ENCODE peak calls at places on chromosomes 6 and 20, in ten cellular contexts. One of them, this sample, is unnamed.
A peak's percentile ranks its signal among the peaks of the same experiment; 100 is the strongest.

GRCh38 chr20:41497186-41497895 is 120.8 kb downstream of the CHD6 start:
- DNase-seq in OCI-LY7: no peak
- DNase-seq in BE2C: no peak
- DNase-seq in BJ: no peak
- DNase-seq in A673: no peak
- DNase-seq in naive thymus-derived CD4-positive, alpha-beta T cell: no peak
- DNase-seq in adipocyte: peak; percentile 72
- DNase-seq in breast epithelium: no peak
- DNase-seq in astrocyte: no peak
- DNase-seq in tibial artery: no peak
- DNase-seq in this sample: no peak

GRCh38 chr6:44093750-44094402 is 33.4 kb downstream of the MRPL14 start:
- DNase-seq in OCI-LY7: no peak
- DNase-seq in BE2C: no peak
- DNase-seq in BJ: no peak
- DNase-seq in A673: no peak
- DNase-seq in naive thymus-derived CD4-positive, alpha-beta T cell: no peak
- DNase-seq in adipocyte: no peak
- DNase-seq in breast epithelium: no peak
- DNase-seq in astrocyte: no peak
- DNase-seq in tibial artery: no peak
- DNase-seq in this sample: no peak

GRCh38 chr20:14142171-14142570 is 146.9 kb downstream of the MACROD2 start:
- DNase-seq in OCI-LY7: peak; percentile 0
- DNase-seq in BE2C: peak; percentile 69
- DNase-seq in BJ: peak; percentile 4
- DNase-seq in A673: peak; percentile 11
- DNase-seq in naive thymus-derived CD4-positive, alpha-beta T cell: no peak
- DNase-seq in adipocyte: peak; percentile 76
- DNase-seq in breast epithelium: peak; percentile 48
- DNase-seq in astrocyte: peak; percentile 26
- DNase-seq in tibial artery: no peak
- DNase-seq in this sample: peak; percentile 39

GRCh38 chr20:461254-462198 is 807 bp downstream of the TBC1D20 start:
- DNase-seq in OCI-LY7: peak; percentile 56
- DNase-seq in BE2C: peak; percentile 52
- DNase-seq in BJ: no peak
- DNase-seq in A673: peak; percentile 62
- DNase-seq in naive thymus-derived CD4-positive, alpha-beta T cell: peak; percentile 64
- DNase-seq in adipocyte: peak; percentile 76
- DNase-seq in breast epithelium: no peak
- DNase-seq in astrocyte: peak; percentile 34
- DNase-seq in tibial artery: peak; percentile 31
- DNase-seq in this sample: no peak

GRCh38 chr6:43736844-43737243 is 33.2 kb upstream of the VEGFA start:
- DNase-seq in OCI-LY7: no peak
- DNase-seq in BE2C: no peak
- DNase-seq in BJ: no peak
- DNase-seq in A673: no peak
- DNase-seq in naive thymus-derived CD4-positive, alpha-beta T cell: no peak
- DNase-seq in adipocyte: no peak
- DNase-seq in breast epithelium: no peak
- DNase-seq in astrocyte: no peak
- DNase-seq in tibial artery: no peak
- DNase-seq in this sample: no peak

GRCh38 chr20:52231230-52231746 is 39.7 kb upstream of the ZFP64 start:
- DNase-seq in OCI-LY7: no peak
- DNase-seq in BE2C: no peak
- DNase-seq in BJ: no peak
- DNase-seq in A673: no peak
- DNase-seq in naive thymus-derived CD4-positive, alpha-beta T cell: no peak
- DNase-seq in adipocyte: no peak
- DNase-seq in breast epithelium: no peak
- DNase-seq in astrocyte: no peak
- DNase-seq in tibial artery: no peak
- DNase-seq in this sample: peak; percentile 81

GRCh38 chr20:56451056-56451765 is 17.2 kb upstream of the RTF2 start:
- DNase-seq in OCI-LY7: no peak
- DNase-seq in BE2C: no peak
- DNase-seq in BJ: no peak
- DNase-seq in A673: no peak
- DNase-seq in naive thymus-derived CD4-positive, alpha-beta T cell: no peak
- DNase-seq in adipocyte: no peak
- DNase-seq in breast epithelium: no peak
- DNase-seq in astrocyte: no peak
- DNase-seq in tibial artery: no peak
- DNase-seq in this sample: no peak

GRCh38 chr20:53045941-53046340 is 73.8 kb downstream of the TSHZ2 start:
- DNase-seq in OCI-LY7: no peak
- DNase-seq in BE2C: no peak
- DNase-seq in BJ: no peak
- DNase-seq in A673: no peak
- DNase-seq in naive thymus-derived CD4-positive, alpha-beta T cell: no peak
- DNase-seq in adipocyte: no peak
- DNase-seq in breast epithelium: no peak
- DNase-seq in astrocyte: no peak
- DNase-seq in tibial artery: no peak
- DNase-seq in this sample: no peak

GRCh38 chr20:46175127-46175494 is 57.0 kb downstream of the CD40 start:
- DNase-seq in OCI-LY7: no peak
- DNase-seq in BE2C: no peak
- DNase-seq in BJ: no peak
- DNase-seq in A673: no peak
- DNase-seq in naive thymus-derived CD4-positive, alpha-beta T cell: no peak
- DNase-seq in adipocyte: no peak
- DNase-seq in breast epithelium: no peak
- DNase-seq in astrocyte: no peak
- DNase-seq in tibial artery: no peak
- DNase-seq in this sample: no peak

GRCh38 chr20:46172455-46172854 is 54.3 kb downstream of the CD40 start:
- DNase-seq in OCI-LY7: no peak
- DNase-seq in BE2C: no peak
- DNase-seq in BJ: no peak
- DNase-seq in A673: no peak
- DNase-seq in naive thymus-derived CD4-positive, alpha-beta T cell: no peak
- DNase-seq in adipocyte: no peak
- DNase-seq in breast epithelium: no peak
- DNase-seq in astrocyte: no peak
- DNase-seq in tibial artery: no peak
- DNase-seq in this sample: no peak

GRCh38 chr20:46172961-46173536 is 54.9 kb downstream of the CD40 start:
- DNase-seq in OCI-LY7: no peak
- DNase-seq in BE2C: no peak
- DNase-seq in BJ: no peak
- DNase-seq in A673: no peak
- DNase-seq in naive thymus-derived CD4-positive, alpha-beta T cell: no peak
- DNase-seq in adipocyte: no peak
- DNase-seq in breast epithelium: no peak
- DNase-seq in astrocyte: no peak
- DNase-seq in tibial artery: no peak
- DNase-seq in this sample: no peak

GRCh38 chr20:46173652-46174468 is 55.7 kb downstream of the CD40 start:
- DNase-seq in OCI-LY7: no peak
- DNase-seq in BE2C: no peak
- DNase-seq in BJ: no peak
- DNase-seq in A673: no peak
- DNase-seq in naive thymus-derived CD4-positive, alpha-beta T cell: no peak
- DNase-seq in adipocyte: no peak
- DNase-seq in breast epithelium: no peak
- DNase-seq in astrocyte: no peak
- DNase-seq in tibial artery: no peak
- DNase-seq in this sample: no peak

DNA sequence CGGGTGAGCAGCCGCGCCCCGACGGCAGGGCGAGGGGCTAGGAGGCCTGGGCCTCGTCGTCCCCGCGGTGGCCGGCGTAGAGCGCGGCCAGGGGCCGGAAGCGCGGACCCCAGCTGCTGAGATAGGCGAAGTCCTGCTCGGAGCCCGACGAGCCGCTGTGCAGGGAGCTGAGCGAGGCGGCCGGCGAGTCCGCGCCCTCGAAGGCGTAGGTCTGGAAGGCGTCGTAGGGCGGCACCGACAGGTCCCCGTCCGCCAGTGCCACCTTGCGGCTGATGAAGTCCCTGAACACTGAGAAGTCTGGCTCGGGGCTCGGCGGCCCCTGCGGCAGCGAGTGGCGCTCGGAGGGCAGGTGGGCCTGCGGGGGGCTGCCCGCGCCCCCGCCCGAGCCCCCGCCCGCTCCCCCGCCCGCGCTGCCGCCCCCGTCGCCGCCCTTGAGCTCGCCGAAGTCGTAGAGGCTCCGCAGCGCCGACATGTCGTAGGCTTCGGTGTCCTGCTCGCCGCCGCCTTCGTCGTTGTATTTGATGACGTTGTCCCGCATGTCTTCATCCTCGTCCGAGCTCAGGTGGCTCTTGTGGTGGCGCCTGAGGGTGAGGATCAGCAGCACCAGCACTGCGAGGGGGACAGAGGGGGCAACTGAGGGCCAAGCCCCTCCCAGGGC is 56.5 kb downstream of the CD40 start:
- DNase-seq in OCI-LY7: peak; percentile 46
- DNase-seq in BE2C: peak; percentile 92
- DNase-seq in BJ: no peak
- DNase-seq in A673: peak; percentile 76
- DNase-seq in naive thymus-derived CD4-positive, alpha-beta T cell: peak; percentile 62
- DNase-seq in adipocyte: peak; percentile 35
- DNase-seq in breast epithelium: peak; percentile 27
- DNase-seq in astrocyte: peak; percentile 3
- DNase-seq in tibial artery: peak; percentile 45
- DNase-seq in this sample: no peak
- H3K4me3 ChIP-seq in OCI-LY7: no peak overlapping the region
- H3K4me3 ChIP-seq in BE2C: no peak overlapping the region
- H3K4me3 ChIP-seq in BJ: no peak overlapping the region
- H3K4me3 ChIP-seq in A673: no peak overlapping the region
- H3K4me3 ChIP-seq in naive thymus-derived CD4-positive, alpha-beta T cell: no peak overlapping the region
- H3K4me3 ChIP-seq in adipocyte: no peak overlapping the region
- H3K4me3 ChIP-seq in breast epithelium: peak overlapping the region; percentile 60
- H3K4me3 ChIP-seq in astrocyte: no peak overlapping the region
- H3K4me3 ChIP-seq in tibial artery: no peak overlapping the region
- H3K4me3 ChIP-seq in this sample: no peak overlapping the region

GRCh38 chr20:63551068-63551467 is 2.9 kb upstream of the FNDC11 start:
- DNase-seq in OCI-LY7: no peak
- DNase-seq in BE2C: peak; percentile 60
- DNase-seq in BJ: no peak
- DNase-seq in A673: no peak
- DNase-seq in naive thymus-derived CD4-positive, alpha-beta T cell: no peak
- DNase-seq in adipocyte: no peak
- DNase-seq in breast epithelium: no peak
- DNase-seq in astrocyte: no peak
- DNase-seq in tibial artery: no peak
- DNase-seq in this sample: no peak

GRCh38 chr20:63553251-63553932 is 567 bp upstream of the FNDC11 start:
- DNase-seq in OCI-LY7: peak; percentile 93
- DNase-seq in BE2C: peak; percentile 95
- DNase-seq in BJ: no peak
- DNase-seq in A673: peak; percentile 86
- DNase-seq in naive thymus-derived CD4-positive, alpha-beta T cell: peak; percentile 88
- DNase-seq in adipocyte: peak; percentile 92
- DNase-seq in breast epithelium: peak; percentile 75
- DNase-seq in astrocyte: peak; percentile 34
- DNase-seq in tibial artery: peak; percentile 74
- DNase-seq in this sample: peak; percentile 30

GRCh38 chr20:63554361-63555278 is 661 bp downstream of the FNDC11 start:
- DNase-seq in OCI-LY7: peak; percentile 43
- DNase-seq in BE2C: no peak
- DNase-seq in BJ: no peak
- DNase-seq in A673: no peak
- DNase-seq in naive thymus-derived CD4-positive, alpha-beta T cell: peak; percentile 20
- DNase-seq in adipocyte: no peak
- DNase-seq in breast epithelium: no peak
- DNase-seq in astrocyte: no peak
- DNase-seq in tibial artery: no peak
- DNase-seq in this sample: no peak

GRCh38 chr20:63553933-63554290 is at the start of gene FNDC11:
- DNase-seq in OCI-LY7: peak; percentile 44
- DNase-seq in BE2C: peak; percentile 80
- DNase-seq in BJ: no peak
- DNase-seq in A673: peak; percentile 48
- DNase-seq in naive thymus-derived CD4-positive, alpha-beta T cell: no peak
- DNase-seq in adipocyte: peak; percentile 51
- DNase-seq in breast epithelium: no peak
- DNase-seq in astrocyte: no peak
- DNase-seq in tibial artery: no peak
- DNase-seq in this sample: no peak

GRCh38 chr20:63552481-63553249 is 1.3 kb upstream of the FNDC11 start:
- DNase-seq in OCI-LY7: peak; percentile 92
- DNase-seq in BE2C: no peak
- DNase-seq in BJ: no peak
- DNase-seq in A673: no peak
- DNase-seq in naive thymus-derived CD4-positive, alpha-beta T cell: peak; percentile 81
- DNase-seq in adipocyte: no peak
- DNase-seq in breast epithelium: no peak
- DNase-seq in astrocyte: no peak
- DNase-seq in tibial artery: no peak
- DNase-seq in this sample: no peak
- H3K4me3 ChIP-seq in OCI-LY7: peak overlapping the region; percentile 65
- H3K4me3 ChIP-seq in BE2C: no peak overlapping the region
- H3K4me3 ChIP-seq in BJ: no peak overlapping the region
- H3K4me3 ChIP-seq in A673: no peak overlapping the region
- H3K4me3 ChIP-seq in naive thymus-derived CD4-positive, alpha-beta T cell: peak overlapping the region; percentile 50
- H3K4me3 ChIP-seq in adipocyte: no peak overlapping the region
- H3K4me3 ChIP-seq in breast epithelium: no peak overlapping the region
- H3K4me3 ChIP-seq in astrocyte: no peak overlapping the region
- H3K4me3 ChIP-seq in tibial artery: no peak overlapping the region
- H3K4me3 ChIP-seq in this sample: no peak overlapping the region

DNA sequence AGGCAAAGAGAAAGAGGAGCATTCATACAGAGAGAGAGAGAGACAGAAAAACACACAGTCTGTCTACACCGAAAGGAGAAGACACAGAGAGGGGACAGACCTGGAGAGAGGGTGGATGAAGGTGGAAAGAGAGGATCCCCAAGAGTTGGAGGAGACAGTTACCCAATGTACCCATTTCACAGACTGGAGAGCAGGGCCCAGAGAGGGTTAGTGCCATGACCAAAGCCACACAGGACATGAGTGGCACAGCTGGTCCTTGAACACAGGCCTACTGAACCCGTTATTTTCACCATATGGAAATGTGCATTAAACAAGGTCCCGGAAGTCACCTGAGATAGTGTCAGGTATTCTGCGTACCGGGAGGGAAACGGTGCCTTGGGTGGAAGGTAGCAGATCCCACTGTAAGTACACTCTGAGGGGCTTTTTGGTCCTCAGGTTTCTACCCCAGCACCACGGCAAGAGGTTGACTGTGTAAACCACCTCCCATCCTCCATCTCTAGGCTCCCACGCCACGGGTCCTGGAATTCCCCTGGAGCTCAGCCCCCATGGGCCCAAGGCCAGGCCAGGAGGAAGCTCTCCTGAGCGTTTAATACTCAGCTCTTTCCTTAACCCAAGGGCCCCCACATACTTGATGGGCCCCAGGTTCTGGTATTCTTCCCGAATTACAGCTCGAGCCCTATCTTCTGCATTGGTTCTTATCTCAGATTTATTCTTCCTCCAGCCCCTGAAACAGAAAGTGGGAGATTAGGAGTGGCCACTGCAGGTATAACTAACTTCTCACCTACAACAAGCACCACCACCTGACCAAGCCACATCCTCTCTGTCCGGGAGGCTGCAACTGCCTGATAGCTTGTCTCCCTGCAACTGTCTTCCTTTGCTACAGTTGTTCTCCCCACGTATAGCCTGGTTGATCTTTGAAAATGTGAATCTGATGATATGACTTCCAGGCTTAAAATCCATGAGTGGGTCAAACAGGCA is 38.4 kb upstream of the OCSTAMP start:
- DNase-seq in OCI-LY7: no peak
- DNase-seq in BE2C: no peak
- DNase-seq in BJ: no peak
- DNase-seq in A673: no peak
- DNase-seq in naive thymus-derived CD4-positive, alpha-beta T cell: no peak
- DNase-seq in adipocyte: no peak
- DNase-seq in breast epithelium: no peak
- DNase-seq in astrocyte: no peak
- DNase-seq in tibial artery: no peak
- DNase-seq in this sample: no peak
- H3K4me3 ChIP-seq in OCI-LY7: no peak overlapping the region
- H3K4me3 ChIP-seq in BE2C: no peak overlapping the region
- H3K4me3 ChIP-seq in BJ: no peak overlapping the region
- H3K4me3 ChIP-seq in A673: no peak overlapping the region
- H3K4me3 ChIP-seq in naive thymus-derived CD4-positive, alpha-beta T cell: no peak overlapping the region
- H3K4me3 ChIP-seq in adipocyte: no peak overlapping the region
- H3K4me3 ChIP-seq in breast epithelium: no peak overlapping the region
- H3K4me3 ChIP-seq in astrocyte: no peak overlapping the region
- H3K4me3 ChIP-seq in tibial artery: no peak overlapping the region
- H3K4me3 ChIP-seq in this sample: no peak overlapping the region

GRCh38 chr20:63253065-63253437 is 1.2 kb downstream of the NKAIN4 start:
- DNase-seq in OCI-LY7: no peak
- DNase-seq in BE2C: no peak
- DNase-seq in BJ: no peak
- DNase-seq in A673: no peak
- DNase-seq in naive thymus-derived CD4-positive, alpha-beta T cell: no peak
- DNase-seq in adipocyte: no peak
- DNase-seq in breast epithelium: no peak
- DNase-seq in astrocyte: no peak
- DNase-seq in tibial artery: no peak
- DNase-seq in this sample: no peak

GRCh38 chr20:63253438-63254236 is 626 bp downstream of the NKAIN4 start:
- DNase-seq in OCI-LY7: no peak
- DNase-seq in BE2C: no peak
- DNase-seq in BJ: no peak
- DNase-seq in A673: no peak
- DNase-seq in naive thymus-derived CD4-positive, alpha-beta T cell: no peak
- DNase-seq in adipocyte: peak; percentile 60
- DNase-seq in breast epithelium: no peak
- DNase-seq in astrocyte: no peak
- DNase-seq in tibial artery: no peak
- DNase-seq in this sample: no peak

GRCh38 chr20:63254237-63254535 is at the start of gene NKAIN4:
- DNase-seq in OCI-LY7: no peak
- DNase-seq in BE2C: no peak
- DNase-seq in BJ: no peak
- DNase-seq in A673: no peak
- DNase-seq in naive thymus-derived CD4-positive, alpha-beta T cell: no peak
- DNase-seq in adipocyte: no peak
- DNase-seq in breast epithelium: no peak
- DNase-seq in astrocyte: no peak
- DNase-seq in tibial artery: no peak
- DNase-seq in this sample: no peak

GRCh38 chr20:63255911-63256704 is 1.8 kb upstream of the NKAIN4 start:
- DNase-seq in OCI-LY7: no peak
- DNase-seq in BE2C: no peak
- DNase-seq in BJ: no peak
- DNase-seq in A673: no peak
- DNase-seq in naive thymus-derived CD4-positive, alpha-beta T cell: no peak
- DNase-seq in adipocyte: no peak
- DNase-seq in breast epithelium: no peak
- DNase-seq in astrocyte: no peak
- DNase-seq in tibial artery: no peak
- DNase-seq in this sample: no peak

GRCh38 chr20:63254536-63255384 is 497 bp upstream of the NKAIN4 start:
- DNase-seq in OCI-LY7: no peak
- DNase-seq in BE2C: no peak
- DNase-seq in BJ: no peak
- DNase-seq in A673: no peak
- DNase-seq in naive thymus-derived CD4-positive, alpha-beta T cell: no peak
- DNase-seq in adipocyte: no peak
- DNase-seq in breast epithelium: no peak
- DNase-seq in astrocyte: no peak
- DNase-seq in tibial artery: no peak
- DNase-seq in this sample: no peak
- H3K4me3 ChIP-seq in OCI-LY7: no peak overlapping the region
- H3K4me3 ChIP-seq in BE2C: no peak overlapping the region
- H3K4me3 ChIP-seq in BJ: no peak overlapping the region
- H3K4me3 ChIP-seq in A673: no peak overlapping the region
- H3K4me3 ChIP-seq in naive thymus-derived CD4-positive, alpha-beta T cell: no peak overlapping the region
- H3K4me3 ChIP-seq in adipocyte: no peak overlapping the region
- H3K4me3 ChIP-seq in breast epithelium: peak overlapping the region; percentile 64
- H3K4me3 ChIP-seq in astrocyte: no peak overlapping the region
- H3K4me3 ChIP-seq in tibial artery: no peak overlapping the region
- H3K4me3 ChIP-seq in this sample: no peak overlapping the region